ENCODE peak calls at places on chromosomes 16 and 17, in seven cellular contexts. B is SK-N-SH, O is H1, U is sigmoid colon, N is breast epithelium, G is HCT116, C is SK-N-MC. E is an unnamed sample.

GRCh38 chr16:11948819-11949218 is 7.0 kb upstream of the NPIPB2 start:
- DNase-seq in B (no peak), O (no peak), U (no peak), N (no peak), G (no peak), C (no peak), E (no peak)

GRCh38 chr17:35002876-35003551 is 22.7 kb downstream of the LIG3 start:
- DNase-seq in B (no peak), O (no peak), U (peak), N (no peak), G (no peak), C (no peak), E (no peak)

GRCh38 chr16:83115491-83116232 is 488.9 kb downstream of the CDH13 start:
- DNase-seq in B (no peak), O (no peak), U (no peak), N (no peak), G (no peak), C (no peak), E (no peak)

GRCh38 chr16:29290631-29291247 is 115.8 kb downstream of the NPIPB11 start:
- DNase-seq in B (no peak), O (peak), U (peak), N (peak), G (peak), C (no peak), E (no peak)

GRCh38 chr16:12006637-12007036 is 30.1 kb downstream of the SNX29 start:
- DNase-seq in B (no peak), O (no peak), U (no peak), N (no peak), G (no peak), C (no peak), E (no peak)

GRCh38 chr17:31579265-31579664 is 187.8 kb downstream of the RAB11FIP4 start:
- DNase-seq in B (peak), O (no peak), U (no peak), N (peak), G (no peak), C (no peak), E (no peak)

GRCh38 chr17:50613007-50613406 is 21.7 kb upstream of the ABCC3 start:
- DNase-seq in B (no peak), O (no peak), U (no peak), N (no peak), G (no peak), C (no peak), E (no peak)

GRCh38 chr16:85132456-85133289 is 20.4 kb upstream of the CIBAR2 start:
- DNase-seq in B (no peak), O (no peak), U (no peak), N (no peak), G (no peak), C (no peak), E (no peak)

GRCh38 chr16:58306327-58306726 is 11.5 kb upstream of the PRSS54 start:
- DNase-seq in B (no peak), O (no peak), U (no peak), N (no peak), G (peak), C (no peak), E (no peak)

GRCh38 chr17:57975044-57975443 is 13.0 kb downstream of the VEZF1 start:
- DNase-seq in B (no peak), O (no peak), U (no peak), N (no peak), G (no peak), C (no peak), E (peak)

GRCh38 chr16:82167670-82168069 is 2.4 kb downstream of the MPHOSPH6 start:
- DNase-seq in B (no peak), O (no peak), U (no peak), N (no peak), G (no peak), C (no peak), E (no peak)

GRCh38 chr16:75566889-75567255 is 693 bp downstream of the GABARAPL2 start:
- DNase-seq in B (peak), O (peak), U (no peak), N (no peak), G (no peak), C (no peak), E (no peak)

GRCh38 chr16:21656795-21657768 is 4.7 kb upstream of the IGSF6 start:
- DNase-seq in B (peak), O (no peak), U (no peak), N (no peak), G (peak), C (peak), E (no peak)

GRCh38 chr16:57619606-57620315 is 8.7 kb upstream of the ADGRG1 start:
- DNase-seq in B (no peak), O (peak), U (peak), N (peak), G (no peak), C (no peak), E (no peak)

GRCh38 chr17:1095093-1095852 is 84.5 kb downstream of the ABR start:
- DNase-seq in B (no peak), O (no peak), U (no peak), N (no peak), G (no peak), C (no peak), E (no peak)

GRCh38 chr16:86914850-86915717 is 336.7 kb downstream of the FOXL1 start:
- DNase-seq in B (no peak), O (no peak), U (no peak), N (no peak), G (no peak), C (no peak), E (no peak)

GRCh38 chr16:78607465-78607864 is 508.0 kb downstream of the WWOX start:
- DNase-seq in B (no peak), O (no peak), U (no peak), N (no peak), G (no peak), C (no peak), E (no peak)

GRCh38 chr17:50123649-50124349 is 6.2 kb downstream of the SAMD14 start:
- DNase-seq in B (peak), O (no peak), U (no peak), N (no peak), G (no peak), C (peak), E (no peak)

GRCh38 chr17:78908426-78908825 is 5.4 kb upstream of the CEP295NL start:
- DNase-seq in B (no peak), O (no peak), U (no peak), N (no peak), G (no peak), C (no peak), E (no peak)

GRCh38 chr16:57924514-57924913 is 46.4 kb downstream of the CNGB1 start:
- DNase-seq in B (no peak), O (no peak), U (no peak), N (no peak), G (no peak), C (no peak), E (no peak)

GRCh38 chr16:85765767-85766166 is 14.9 kb upstream of the C16orf74 start:
- DNase-seq in B (no peak), O (no peak), U (no peak), N (no peak), G (no peak), C (no peak), E (no peak)

GRCh38 chr16:55280622-55281021 is 43.4 kb upstream of the IRX6 start:
- DNase-seq in B (peak), O (no peak), U (no peak), N (no peak), G (no peak), C (no peak), E (peak)

GRCh38 chr17:2948721-2949468 is 114.5 kb downstream of the OR1D5 start:
- DNase-seq in B (no peak), O (no peak), U (no peak), N (peak), G (no peak), C (no peak), E (no peak)

GRCh38 chr16:23124315-23124714 is 24.9 kb downstream of the USP31 start:
- DNase-seq in B (no peak), O (no peak), U (peak), N (no peak), G (no peak), C (no peak), E (no peak)

GRCh38 chr17:44558349-44559287 is 1.3 kb downstream of the FZD2 start:
- DNase-seq in B (no peak), O (no peak), U (peak), N (no peak), G (no peak), C (no peak), E (no peak)

GRCh38 chr16:1430214-1430758 is 592 bp upstream of the PERCC1 start:
- DNase-seq in B (no peak), O (no peak), U (no peak), N (no peak), G (no peak), C (no peak), E (no peak)

GRCh38 chr16:81620796-81621195 is 158.3 kb upstream of the PLCG2 start:
- DNase-seq in B (no peak), O (no peak), U (no peak), N (no peak), G (no peak), C (no peak), E (no peak)

GRCh38 chr16:28935924-28936783 is 4.4 kb downstream of the CD19 start:
- DNase-seq in B (peak), O (peak), U (peak), N (peak), G (peak), C (no peak), E (no peak)

GRCh38 chr17:81917565-81918332 is at the start of gene SIRT7:
- DNase-seq in B (peak), O (peak), U (peak), N (no peak), G (peak), C (no peak), E (no peak)

GRCh38 chr16:86379505-86379846 is 130.9 kb upstream of the FOXF1 start:
- DNase-seq in B (no peak), O (no peak), U (no peak), N (no peak), G (no peak), C (no peak), E (no peak)

GRCh38 chr16:58515871-58516767 is 802 bp downstream of the SETD6 start:
- DNase-seq in B (no peak), O (peak), U (peak), N (peak), G (no peak), C (no peak), E (peak)

GRCh38 chr17:55340726-55341125 is 76.0 kb downstream of the HLF start:
- DNase-seq in B (no peak), O (no peak), U (no peak), N (no peak), G (no peak), C (no peak), E (no peak)

GRCh38 chr16:56357765-56358322 is 67.5 kb downstream of the AMFR start:
- DNase-seq in B (peak), O (peak), U (peak), N (peak), G (no peak), C (no peak), E (no peak)

GRCh38 chr16:56355786-56356275 is 69.5 kb downstream of the AMFR start:
- DNase-seq in B (peak), O (no peak), U (peak), N (peak), G (no peak), C (no peak), E (no peak)

GRCh38 chr16:56357291-56357764 is 68.0 kb downstream of the AMFR start:
- DNase-seq in B (peak), O (peak), U (peak), N (no peak), G (no peak), C (no peak), E (no peak)

GRCh38 chr16:56355221-56355620 is 70.1 kb downstream of the AMFR start:
- DNase-seq in B (peak), O (no peak), U (peak), N (peak), G (no peak), C (no peak), E (no peak)

DNA sequence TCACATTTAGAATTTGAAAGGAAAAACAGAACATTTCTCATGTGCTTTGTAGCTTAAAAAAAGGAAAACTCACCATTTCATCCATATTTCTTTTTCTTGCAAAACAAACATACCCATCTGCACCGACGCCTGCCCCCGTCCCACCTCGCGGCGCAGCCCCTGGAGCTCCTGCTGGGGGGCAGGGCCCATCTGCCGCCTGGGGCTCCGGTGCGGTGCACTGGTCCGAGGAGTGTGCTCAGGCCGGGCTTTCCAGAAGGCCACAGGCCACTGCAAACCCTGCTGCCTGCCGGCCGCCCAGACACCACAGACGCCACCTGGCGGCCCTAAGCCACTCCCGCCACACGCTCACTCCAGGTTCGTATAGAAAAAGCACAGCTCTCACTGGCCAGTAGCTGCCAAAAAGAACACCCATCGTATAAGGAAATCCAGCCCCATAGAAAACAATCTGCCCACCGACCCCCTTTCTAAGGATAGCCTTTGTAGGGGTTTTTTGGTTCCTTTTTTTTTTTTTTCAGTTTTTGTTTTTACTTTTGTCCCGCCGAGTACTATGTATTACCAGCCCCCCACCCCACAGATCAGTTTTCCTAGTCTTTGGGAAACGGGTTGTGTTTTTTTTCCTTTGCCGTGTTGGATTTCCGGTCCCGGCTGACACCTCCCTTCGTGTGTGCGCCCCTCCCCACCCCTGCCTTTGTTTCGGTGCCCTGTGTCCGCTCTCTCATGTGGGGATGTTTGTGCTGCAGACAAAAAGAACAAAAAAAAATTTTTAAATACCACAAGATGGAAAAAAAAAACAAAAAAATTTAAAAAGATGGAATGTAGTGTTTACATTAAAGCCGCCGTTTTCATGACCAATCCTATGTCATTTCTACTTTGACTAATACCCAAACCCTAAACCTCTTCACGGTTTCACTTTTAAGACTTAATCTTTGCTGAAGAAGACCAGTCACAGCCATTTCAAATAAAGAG is 68.8 kb downstream of the AMFR start:
- DNase-seq in B (peak), O (peak), U (peak), N (peak), G (peak), C (no peak), E (no peak)
- TF ChIP-seq POLR2AphosphoS5 in B (no peak), O (no peak), U (no peak), N (peak), G (no peak), C (no peak), E (peak)

GRCh38 chr17:33396818-33397217 is 103.7 kb upstream of the ASIC2 start:
- DNase-seq in B (no peak), O (no peak), U (no peak), N (no peak), G (no peak), C (no peak), E (no peak)
- H3K27ac ChIP-seq in B (no peak), O (no peak), U (no peak), N (no peak), G (no peak), C (no peak), E (no peak)

GRCh38 chr17:63622571-63623390 is 564 bp downstream of the MAP3K3 start:
- DNase-seq in B (peak), O (peak), U (peak), N (peak), G (no peak), C (no peak), E (no peak)

GRCh38 chr17:63626551-63627228 is 4.5 kb downstream of the MAP3K3 start:
- DNase-seq in B (no peak), O (no peak), U (no peak), N (no peak), G (no peak), C (no peak), E (no peak)

GRCh38 chr17:63621229-63621683 is 961 bp upstream of the MAP3K3 start:
- DNase-seq in B (no peak), O (no peak), U (no peak), N (no peak), G (no peak), C (no peak), E (no peak)

GRCh38 chr17:63621684-63622570 is at the start of gene MAP3K3:
- DNase-seq in B (peak), O (peak), U (peak), N (peak), G (peak), C (peak), E (peak)

GRCh38 chr17:63623786-63624185 is 1.6 kb downstream of the MAP3K3 start:
- DNase-seq in B (no peak), O (no peak), U (no peak), N (no peak), G (no peak), C (no peak), E (no peak)
- H3K4me3 ChIP-seq in B (peak), O (peak), U (peak), N (peak), G (peak), C (peak), E (peak)

GRCh38 chr17:15966183-15966878 is 21.4 kb downstream of the ADORA2B start:
- DNase-seq in B (no peak), O (peak), U (peak), N (no peak), G (no peak), C (no peak), E (no peak)
- TF ChIP-seq POLR2AphosphoS5 in B (no peak), O (no peak), U (no peak), N (no peak), G (no peak), C (no peak), E (no peak)

GRCh38 chr16:24668481-24669001 is 60.9 kb upstream of the TNRC6A start:
- DNase-seq in B (no peak), O (no peak), U (no peak), N (no peak), G (no peak), C (no peak), E (peak)
- H3K27ac ChIP-seq in B (peak), O (no peak), U (peak), N (peak), G (no peak), C (peak), E (peak)

GRCh38 chr16:76535-77272 is 1.3 kb upstream of the MPG start:
- DNase-seq in B (no peak), O (no peak), U (peak), N (no peak), G (no peak), C (no peak), E (no peak)
- H3K4me3 ChIP-seq in B (peak), O (peak), U (peak), N (peak), G (peak), C (peak), E (peak)

GRCh38 chr16:4303973-4304372 is 11.9 kb upstream of the GLIS2 start:
- DNase-seq in B (peak), O (no peak), U (no peak), N (no peak), G (no peak), C (no peak), E (no peak)

GRCh38 chr16:4309833-4310266 is 6.0 kb upstream of the GLIS2 start:
- DNase-seq in B (no peak), O (peak), U (peak), N (no peak), G (peak), C (no peak), E (no peak)

GRCh38 chr16:4309102-4309832 is 6.6 kb upstream of the GLIS2 start:
- DNase-seq in B (no peak), O (no peak), U (no peak), N (no peak), G (no peak), C (no peak), E (no peak)

GRCh38 chr16:4307215-4308037 is 8.4 kb upstream of the GLIS2 start:
- DNase-seq in B (peak), O (peak), U (peak), N (peak), G (peak), C (peak), E (peak)

GRCh38 chr16:4306439-4307214 is 9.2 kb upstream of the GLIS2 start:
- DNase-seq in B (peak), O (no peak), U (peak), N (no peak), G (no peak), C (no peak), E (peak)
- TF ChIP-seq POLR2AphosphoS5 in B (no peak), O (no peak), U (no peak), N (no peak), G (no peak), C (no peak), E (no peak)

GRCh38 chr16:31350275-31351005 is 4.5 kb upstream of the ITGAX start:
- DNase-seq in B (no peak), O (no peak), U (no peak), N (no peak), G (no peak), C (no peak), E (no peak)
- H3K27ac ChIP-seq in B (no peak), O (no peak), U (no peak), N (no peak), G (no peak), C (no peak), E (no peak)

DNA sequence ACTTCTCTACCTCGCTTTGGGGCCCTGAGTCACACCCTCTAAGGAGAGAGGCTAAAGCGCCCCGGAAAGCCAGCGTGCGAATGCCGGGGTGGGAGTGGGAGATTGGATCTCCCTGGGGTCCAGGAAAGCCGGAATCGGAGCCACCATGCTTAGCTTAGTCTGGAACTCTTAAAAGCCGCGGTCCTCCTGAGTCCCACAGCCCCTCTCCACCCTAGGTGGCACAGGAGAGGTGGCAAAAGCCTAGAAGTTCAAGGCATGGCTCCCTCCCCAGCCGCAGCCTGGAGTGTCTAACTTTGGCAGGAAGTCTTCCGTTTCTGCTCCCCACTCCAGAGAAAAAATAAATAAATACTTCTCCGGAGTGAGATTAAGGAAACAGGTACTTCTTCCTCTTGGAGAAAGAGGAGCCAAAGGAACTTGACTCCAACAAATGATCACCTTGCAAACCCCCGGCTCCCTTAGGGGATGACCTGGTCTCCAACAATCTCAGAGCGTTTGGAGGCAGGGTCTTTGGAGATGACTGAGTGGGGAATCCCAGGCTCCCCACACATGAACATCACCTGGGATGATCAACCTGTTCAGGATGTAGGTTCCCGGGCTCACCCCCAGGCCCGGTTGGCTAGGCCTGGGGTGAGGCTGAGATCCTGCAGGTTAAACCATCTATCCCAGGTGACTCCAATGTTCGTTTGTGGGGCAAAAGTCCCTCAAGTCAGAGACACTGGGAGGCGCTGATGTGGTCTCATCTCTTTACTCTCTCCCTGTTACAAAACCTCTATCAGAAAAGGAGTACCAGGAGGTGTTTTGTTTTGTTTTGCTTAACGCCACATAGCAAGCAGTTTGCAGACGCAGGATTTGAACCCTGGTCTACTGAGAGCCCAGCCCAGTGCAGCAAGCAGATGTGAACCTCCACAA is 2.9 kb downstream of the CIITA start:
- DNase-seq in B (no peak), O (no peak), U (no peak), N (peak), G (no peak), C (no peak), E (no peak)
- H3K4me3 ChIP-seq in B (peak), O (peak), U (peak), N (peak), G (no peak), C (no peak), E (peak)

GRCh38 chr16:9135797-9136196 is 44.4 kb downstream of the HAPSTR1 start:
- DNase-seq in B (no peak), O (no peak), U (peak), N (no peak), G (no peak), C (no peak), E (no peak)
- TF ChIP-seq POLR2AphosphoS5 in B (no peak), O (no peak), U (no peak), N (no peak), G (no peak), C (no peak), E (no peak)

E was measured in vagina.